ENCODE peak calls at places on chromosome 12, in eight cellular contexts. Z, H, O, B, D, I, R and L are unnamed samples.

GRCh38 chr12:88993655-88994054 is 358.6 kb downstream of the DUSP6 start:
- DNase-seq in D (peak), H (peak), I (no peak), O (peak), Z (no peak), B (peak), R (peak), L (no peak)

GRCh38 chr12:5742264-5742663 is 202.8 kb downstream of the ANO2 start:
- DNase-seq in R (no peak), I (no peak), Z (no peak), B (no peak), D (no peak), O (no peak), H (no peak), L (no peak)

GRCh38 chr12:121711925-121712461 is 559 bp upstream of the TMEM120B start:
- DNase-seq in H (no peak), O (peak), Z (peak), I (peak), R (no peak), D (peak), B (peak), L (no peak)

GRCh38 chr12:109949089-109949488 is 47.1 kb downstream of the GIT2 start:
- DNase-seq in O (no peak), R (no peak), Z (no peak), H (no peak), B (peak), I (peak), D (no peak), L (no peak)

GRCh38 chr12:116406529-116406928 is 129.0 kb upstream of the MED13L start:
- DNase-seq in O (peak), I (peak), R (no peak), Z (peak), B (peak), H (no peak), D (peak), L (no peak)

GRCh38 chr12:75407683-75408082 is 16.8 kb downstream of the GLIPR1L2 start:
- DNase-seq in D (no peak), I (no peak), B (no peak), Z (no peak), H (no peak), R (no peak), O (no peak), L (no peak)

GRCh38 chr12:79624378-79624777 is 66.4 kb downstream of the PAWR start:
- DNase-seq in H (no peak), I (no peak), Z (no peak), R (no peak), B (peak), O (no peak), D (no peak), L (no peak)

GRCh38 chr12:54352891-54353874 is 11.1 kb downstream of the GPR84 start:
- DNase-seq in I (peak), Z (peak), B (peak), O (no peak), H (peak), R (no peak), D (no peak), L (peak)

GRCh38 chr12:108169671-108170070 is 40.6 kb downstream of the WSCD2 start:
- DNase-seq in R (no peak), Z (no peak), H (no peak), B (no peak), O (no peak), I (no peak), D (no peak), L (no peak)

GRCh38 chr12:32947203-32947795 is 50.7 kb upstream of the PKP2 start:
- DNase-seq in R (peak), O (peak), H (no peak), I (no peak), Z (no peak), D (no peak), B (peak), L (no peak)